ENCODE peak calls at places on chromosome 17, in seven cellular contexts. T is natural killer cell, H is AG09309, I is retinal pigment epithelial cell, E is vagina, W is body of pancreas, N is osteoblast. Z is an unnamed sample.

GRCh38 chr17:66373944-66374817 is 71.8 kb downstream of the PRKCA start:
- DNase-seq in T (peak), H (no peak), I (no peak), E (no peak), W (peak), N (no peak), Z (no peak)

GRCh38 chr17:33674685-33675084 is 381.6 kb upstream of the ASIC2 start:
- DNase-seq in T (peak), H (peak), I (peak), E (no peak), W (peak), N (no peak), Z (no peak)

GRCh38 chr17:38454528-38454927 is 26.3 kb downstream of the ARHGAP23 start:
- DNase-seq in T (no peak), H (no peak), I (peak), E (no peak), W (peak), N (peak), Z (no peak)

GRCh38 chr17:49603720-49604119 is 28.0 kb downstream of the NXPH3 start:
- DNase-seq in T (no peak), H (no peak), I (no peak), E (no peak), W (no peak), N (peak), Z (no peak)

GRCh38 chr17:81518113-81518784 is 5.7 kb upstream of the ACTG1 start:
- DNase-seq in T (no peak), H (no peak), I (no peak), E (no peak), W (no peak), N (peak), Z (no peak)

GRCh38 chr17:62778990-62779681 is 29.0 kb downstream of the MARCHF10 start:
- DNase-seq in T (no peak), H (peak), I (no peak), E (no peak), W (peak), N (no peak), Z (peak)

GRCh38 chr17:75323043-75323591 is 33.9 kb upstream of the SLC25A19 start:
- DNase-seq in T (peak), H (peak), I (peak), E (no peak), W (peak), N (peak), Z (peak)

GRCh38 chr17:22454070-22454999 is 762.0 kb downstream of the KCNJ18 start:
- DNase-seq in T (no peak), H (no peak), I (no peak), E (peak), W (no peak), N (no peak), Z (no peak)

GRCh38 chr17:64291268-64291851 is 28.3 kb upstream of the TEX2 start:
- DNase-seq in T (no peak), H (no peak), I (no peak), E (no peak), W (no peak), N (no peak), Z (no peak)

GRCh38 chr17:77382356-77382911 is 241.7 kb downstream of the SEC14L1 start:
- DNase-seq in T (no peak), H (no peak), I (no peak), E (no peak), W (no peak), N (peak), Z (no peak)
- TF ChIP-seq CTCF in T (no peak), H (no peak), I (no peak), E (no peak), W (no peak), N (no peak), Z (no peak)

GRCh38 chr17:8630802-8631553 is 453 bp upstream of the MYH10 start:
- DNase-seq in T (peak), H (peak), I (peak), E (peak), W (peak), N (peak), Z (peak)
- TF ChIP-seq CTCF in T (no peak), H (peak), I (no peak), E (no peak), W (no peak), N (no peak), Z (peak)

DNA sequence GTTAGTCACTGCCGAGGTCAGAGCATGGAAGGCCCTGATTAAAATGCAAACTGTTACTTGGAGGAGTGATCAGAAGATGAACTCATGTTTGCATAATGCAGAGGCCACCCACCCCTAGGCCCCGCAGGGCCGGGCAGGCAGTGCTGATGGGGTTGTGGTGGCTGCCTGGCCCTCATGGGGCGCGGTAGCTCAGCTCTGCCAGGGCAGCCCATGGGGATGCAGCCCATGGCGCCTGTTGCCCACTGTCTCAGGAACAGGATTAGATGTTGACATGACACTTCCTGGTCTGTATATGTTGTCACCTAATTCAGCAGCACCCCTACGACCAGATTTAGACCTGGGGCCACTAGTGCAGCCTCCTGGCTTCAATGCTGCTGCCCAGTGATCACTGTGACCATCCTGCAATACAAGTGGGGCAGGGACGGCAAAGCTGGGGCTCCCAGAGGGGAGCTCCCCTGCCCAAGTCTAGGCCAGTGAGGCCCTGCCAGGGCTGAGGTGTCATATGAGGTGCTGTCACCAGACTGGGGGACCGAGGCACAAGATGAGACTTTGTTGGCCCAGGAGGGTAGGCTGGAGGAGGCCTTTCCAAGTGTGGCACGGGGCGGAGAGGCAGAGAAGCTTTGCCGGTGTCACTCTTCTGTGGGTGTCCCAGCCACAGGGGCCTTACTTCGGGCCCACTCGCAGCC is 49.1 kb downstream of the RAI1 start:
- DNase-seq in T (no peak), H (no peak), I (no peak), E (no peak), W (no peak), N (peak), Z (no peak)
- TF ChIP-seq CTCF in T (no peak), H (no peak), I (no peak), E (no peak), W (no peak), N (no peak), Z (no peak)

DNA sequence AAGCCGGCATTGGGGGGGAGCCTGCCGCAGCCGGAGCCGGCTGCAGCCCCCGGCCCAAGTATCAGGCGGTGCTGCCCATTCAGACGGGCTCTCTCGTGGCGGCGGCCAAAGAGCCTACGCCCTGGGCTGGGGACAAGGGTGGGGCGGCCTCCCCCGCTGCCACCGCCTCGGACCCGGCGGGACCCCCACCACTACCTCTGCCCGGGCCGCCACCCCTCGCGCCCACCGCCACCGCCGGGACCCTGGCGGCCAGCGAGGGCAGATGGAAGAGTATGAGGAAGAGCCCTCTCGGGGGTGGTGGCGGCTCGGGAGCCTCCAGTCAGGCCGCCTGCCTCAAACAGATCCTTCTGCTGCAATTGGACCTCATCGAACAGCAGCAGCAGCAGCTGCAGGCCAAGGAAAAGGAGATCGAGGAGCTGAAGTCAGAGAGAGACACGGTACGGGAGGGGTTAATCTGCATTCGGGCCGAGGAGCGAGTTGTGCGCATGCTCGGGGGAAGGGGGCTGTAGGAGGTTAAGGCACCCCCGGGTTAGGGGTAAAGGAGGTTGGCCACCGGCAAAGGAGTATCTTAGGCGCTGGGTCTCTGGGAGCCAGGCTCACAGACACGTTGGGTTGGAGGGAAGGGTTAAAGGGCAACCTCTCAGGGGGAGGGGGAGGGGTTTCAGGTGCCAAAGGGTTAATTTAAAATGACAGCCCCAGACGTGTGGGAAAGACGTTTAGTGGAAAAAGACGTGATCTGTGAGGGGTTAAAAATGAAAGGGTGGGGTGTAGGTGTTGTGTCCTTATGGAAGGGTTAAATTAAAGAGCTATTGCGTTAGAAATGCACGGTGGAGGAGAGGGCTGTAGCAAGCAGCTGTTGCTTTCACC is 1.4 kb downstream of the MSL1 start:
- DNase-seq in T (no peak), H (no peak), I (no peak), E (no peak), W (peak), N (peak), Z (peak)
- TF ChIP-seq CTCF in T (no peak), H (no peak), I (no peak), E (no peak), W (no peak), N (no peak), Z (peak)

GRCh38 chr17:48163809-48164208 is 56.2 kb downstream of the SNX11 start:
- DNase-seq in T (no peak), H (no peak), I (no peak), E (no peak), W (no peak), N (no peak), Z (no peak)
- TF ChIP-seq CTCF in T (no peak), H (peak), I (no peak), E (no peak), W (no peak), N (peak), Z (peak)

GRCh38 chr17:17499402-17500145 is 3.4 kb upstream of the RASD1 start:
- DNase-seq in T (no peak), H (no peak), I (no peak), E (no peak), W (peak), N (peak), Z (no peak)

GRCh38 chr17:17503566-17504130 is 7.5 kb upstream of the RASD1 start:
- DNase-seq in T (no peak), H (no peak), I (no peak), E (no peak), W (no peak), N (peak), Z (no peak)

GRCh38 chr17:17498606-17499301 is 2.6 kb upstream of the RASD1 start:
- DNase-seq in T (no peak), H (no peak), I (no peak), E (no peak), W (peak), N (peak), Z (no peak)

GRCh38 chr17:17502741-17503565 is 6.8 kb upstream of the RASD1 start:
- DNase-seq in T (no peak), H (no peak), I (no peak), E (no peak), W (no peak), N (peak), Z (no peak)

GRCh38 chr17:17500999-17501605 is 4.9 kb upstream of the RASD1 start:
- DNase-seq in T (no peak), H (no peak), I (no peak), E (no peak), W (peak), N (peak), Z (no peak)
- TF ChIP-seq CTCF in T (no peak), H (peak), I (no peak), E (no peak), W (no peak), N (peak), Z (no peak)

DNA sequence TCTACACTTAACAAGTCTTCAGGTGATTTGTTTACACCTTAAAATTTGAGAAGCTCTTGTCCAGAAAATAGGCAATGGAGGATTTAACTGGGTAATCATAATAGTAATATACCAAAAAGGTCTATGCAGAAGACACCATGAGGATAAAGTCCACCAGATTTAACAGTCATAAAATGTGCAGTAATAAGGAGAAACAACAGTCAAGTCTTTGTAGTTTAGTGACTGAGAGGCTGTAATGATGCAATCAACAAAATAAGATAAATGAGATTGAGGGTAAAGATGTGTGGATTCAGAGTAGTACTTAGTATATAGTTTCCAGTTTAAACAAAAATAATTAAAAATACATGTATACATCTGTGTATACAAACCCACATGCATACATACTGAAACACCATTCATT is 91.2 kb downstream of the STXBP4 start:
- DNase-seq in T (no peak), H (no peak), I (no peak), E (no peak), W (no peak), N (no peak), Z (no peak)
- TF ChIP-seq CTCF in T (no peak), H (no peak), I (no peak), E (no peak), W (no peak), N (no peak), Z (no peak)

GRCh38 chr17:77501101-77501566 is 360.4 kb downstream of the SEC14L1 start:
- DNase-seq in T (no peak), H (no peak), I (no peak), E (no peak), W (no peak), N (peak), Z (no peak)
- TF ChIP-seq CTCF in T (peak), H (peak), I (peak), E (no peak), W (no peak), N (peak), Z (peak)

GRCh38 chr17:48486557-48486956 is 44.3 kb downstream of the HOXB1 start:
- DNase-seq in T (no peak), H (peak), I (peak), E (no peak), W (peak), N (peak), Z (no peak)
- TF ChIP-seq CTCF in T (no peak), H (peak), I (peak), E (no peak), W (no peak), N (peak), Z (no peak)

DNA sequence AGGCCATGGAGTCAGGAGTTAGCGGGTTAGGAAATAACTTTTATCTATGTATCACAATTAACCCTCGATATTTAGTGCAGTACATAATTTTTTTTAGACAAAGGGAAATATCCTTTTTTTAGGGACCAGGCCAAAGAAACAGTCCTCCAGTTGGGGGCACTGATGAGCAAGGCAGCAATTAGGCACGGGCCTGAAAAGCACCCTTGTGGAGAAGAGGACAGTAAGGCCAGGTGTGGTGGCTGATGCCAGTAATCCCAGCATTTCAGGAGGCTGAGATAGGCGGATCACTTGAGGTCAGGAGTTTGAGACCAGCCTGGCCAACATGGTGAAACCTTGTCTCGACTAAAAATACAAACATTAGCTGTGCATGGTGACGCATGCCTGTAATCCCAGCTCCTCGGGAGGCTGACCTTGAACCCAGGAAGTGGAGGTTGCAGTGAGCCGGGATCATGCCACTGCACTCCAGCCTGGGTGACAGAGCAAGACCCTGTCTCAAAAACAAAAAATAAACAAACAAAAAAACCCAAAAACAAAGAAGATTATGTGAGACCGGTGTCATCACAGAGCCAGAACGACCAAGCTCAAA is 158.3 kb upstream of the NOL11 start:
- DNase-seq in T (no peak), H (no peak), I (no peak), E (no peak), W (peak), N (no peak), Z (no peak)
- TF ChIP-seq CTCF in T (no peak), H (no peak), I (peak), E (no peak), W (no peak), N (peak), Z (peak)

Z was measured in type B pancreatic cell.